ENCODE peak calls at places on chromosomes 6 and 20, in ten cellular contexts. C is epithelial cell of esophagus, Y is sigmoid colon, Z is left ventricle myocardium inferior, T is hepatocyte, X is brain microvascular endothelial cell, N is foreskin fibroblast, U is A673, S is tibial nerve, H is prostate gland. D is an unnamed sample.

GRCh38 chr6:79421001-79421411 is 116.2 kb downstream of the LCA5 start:
- DNase-seq in C (peak; percentile 72), Y (no peak), Z (no peak), T (no peak), X (peak; percentile 80), N (peak; percentile 71), U (no peak), S (no peak), H (no peak), D (peak; percentile 22)

GRCh38 chr6:168364793-168365421 is 45.3 kb upstream of the DACT2 start:
- DNase-seq in C (no peak), Y (peak; percentile 67), Z (no peak), T (no peak), X (no peak), N (no peak), U (no peak), S (no peak), H (no peak), D (no peak)

GRCh38 chr6:125787791-125788190 is 3.0 kb upstream of the NCOA7 start:
- DNase-seq in C (peak; percentile 27), Y (no peak), Z (no peak), T (peak; percentile 32), X (no peak), N (no peak), U (no peak), S (no peak), H (no peak), D (peak; percentile 27)

GRCh38 chr20:3863317-3863716 is 16.7 kb downstream of the MAVS start:
- DNase-seq in C (no peak), Y (no peak), Z (no peak), T (no peak), X (no peak), N (no peak), U (no peak), S (no peak), H (no peak), D (no peak)

GRCh38 chr6:139636391-139636790 is 261.9 kb upstream of the CITED2 start:
- DNase-seq in C (peak; percentile 24), Y (no peak), Z (no peak), T (no peak), X (no peak), N (no peak), U (no peak), S (no peak), H (no peak), D (no peak)

GRCh38 chr6:149060985-149061760 is 256.3 kb upstream of the TAB2 start:
- DNase-seq in C (peak; percentile 77), Y (no peak), Z (no peak), T (peak; percentile 66), X (peak; percentile 85), N (no peak), U (no peak), S (no peak), H (no peak), D (peak; percentile 90)

GRCh38 chr6:28657756-28658465 is 132.2 kb downstream of the GPX5 start:
- DNase-seq in C (peak; percentile 65), Y (no peak), Z (no peak), T (peak; percentile 80), X (peak; percentile 53), N (peak; percentile 49), U (peak; percentile 81), S (peak; percentile 33), H (no peak), D (peak; percentile 70)

GRCh38 chr6:42136508-42137191 is 5.8 kb downstream of the C6orf132 start:
- DNase-seq in C (peak; percentile 85), Y (no peak), Z (no peak), T (peak; percentile 76), X (peak; percentile 76), N (peak; percentile 64), U (peak; percentile 64), S (no peak), H (no peak), D (peak; percentile 74)

GRCh38 chr6:141140905-141141304 is 991.8 kb upstream of the GJE1 start:
- DNase-seq in C (no peak), Y (no peak), Z (no peak), T (no peak), X (no peak), N (no peak), U (no peak), S (no peak), H (no peak), D (no peak)

GRCh38 chr6:141139461-141139860 is 993.3 kb upstream of the GJE1 start:
- DNase-seq in C (no peak), Y (no peak), Z (no peak), T (no peak), X (no peak), N (no peak), U (no peak), S (no peak), H (no peak), D (no peak)

DNA sequence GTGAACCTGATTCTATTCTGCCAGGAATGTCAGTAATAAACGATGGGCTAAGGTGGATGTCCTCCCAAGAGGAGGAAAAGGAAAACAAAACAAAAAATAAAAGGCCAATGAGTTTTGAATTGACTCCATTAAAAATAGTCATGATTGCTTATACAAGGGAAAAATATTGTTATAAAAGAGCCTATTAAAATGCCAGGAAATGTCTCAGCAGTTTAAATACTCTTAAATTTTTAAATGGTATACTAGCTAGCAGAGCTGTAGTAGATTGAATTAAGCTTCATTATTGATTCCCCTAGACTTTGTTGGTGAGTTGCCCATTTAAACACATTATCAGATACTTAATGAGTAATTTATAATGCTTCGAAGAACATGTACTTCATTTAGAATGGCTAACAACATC is 990.9 kb upstream of the GJE1 start:
- DNase-seq in C (no peak), Y (no peak), Z (no peak), T (no peak), X (no peak), N (no peak), U (no peak), S (no peak), H (no peak), D (no peak)
- H3K4me3 ChIP-seq in C (no peak overlapping the region), Y (no peak overlapping the region), Z (no peak overlapping the region), T (no peak overlapping the region), X (no peak overlapping the region), N (no peak overlapping the region), U (no peak overlapping the region), S (no peak overlapping the region), H (no peak overlapping the region), D (no peak overlapping the region)

DNA sequence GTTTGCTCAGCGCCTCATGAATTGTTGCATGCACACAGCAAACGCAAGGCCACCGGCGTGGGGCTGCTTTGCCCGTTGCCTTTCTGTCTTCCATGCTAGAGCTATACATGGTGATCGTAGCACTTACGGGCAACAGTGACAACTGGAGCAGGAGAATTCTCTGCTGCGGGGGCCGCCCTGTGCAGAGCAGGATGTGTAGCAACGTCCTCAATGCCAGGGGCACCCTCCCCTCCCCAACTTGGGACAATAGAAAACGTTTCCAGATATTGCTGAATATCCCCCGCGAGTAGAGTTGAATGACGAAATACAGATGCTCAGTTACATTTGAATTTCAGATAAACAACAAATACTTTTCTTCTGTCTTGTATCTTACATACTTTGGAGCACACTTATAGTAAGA is 198.7 kb downstream of the TFAP2C start:
- DNase-seq in C (no peak), Y (peak; percentile 70), Z (no peak), T (no peak), X (no peak), N (peak; percentile 23), U (no peak), S (no peak), H (no peak), D (no peak)
- TF ChIP-seq CTCF in C (no peak), Y (no peak), Z (no peak), T (no peak), X (no peak), N (no peak), U (no peak), S (no peak), H (no peak), D (no peak)

GRCh38 chr6:6885521-6886088 is 222.2 kb upstream of the RREB1 start:
- DNase-seq in C (no peak), Y (peak; percentile 73), Z (peak; percentile 47), T (no peak), X (no peak), N (no peak), U (no peak), S (peak; percentile 61), H (no peak), D (no peak)
- H3K4me3 ChIP-seq in C (no peak overlapping the region), Y (no peak overlapping the region), Z (peak overlapping the region; percentile 2), T (no peak overlapping the region), X (no peak overlapping the region), N (no peak overlapping the region), U (no peak overlapping the region), S (no peak overlapping the region), H (no peak overlapping the region), D (no peak overlapping the region)

GRCh38 chr6:85451586-85452306 is 1.9 kb downstream of the NT5E start:
- DNase-seq in C (no peak), Y (no peak), Z (no peak), T (no peak), X (no peak), N (no peak), U (no peak), S (no peak), H (no peak), D (no peak)

GRCh38 chr6:85449388-85449817 is 480 bp upstream of the NT5E start:
- DNase-seq in C (peak; percentile 68), Y (peak; percentile 75), Z (no peak), T (no peak), X (peak; percentile 85), N (peak; percentile 87), U (peak; percentile 82), S (peak; percentile 49), H (no peak), D (peak; percentile 94)

GRCh38 chr6:85449818-85450577 is at the start of gene NT5E:
- DNase-seq in C (peak; percentile 70), Y (peak; percentile 87), Z (peak; percentile 74), T (peak; percentile 59), X (peak; percentile 63), N (peak; percentile 91), U (peak; percentile 83), S (peak; percentile 57), H (peak; percentile 17), D (peak; percentile 90)

GRCh38 chr6:85452441-85452881 is 2.6 kb downstream of the NT5E start:
- DNase-seq in C (peak; percentile 53), Y (no peak), Z (no peak), T (no peak), X (peak; percentile 46), N (peak; percentile 80), U (no peak), S (no peak), H (no peak), D (peak; percentile 80)

GRCh38 chr6:85450578-85450884 is 648 bp downstream of the NT5E start:
- DNase-seq in C (no peak), Y (no peak), Z (no peak), T (no peak), X (no peak), N (no peak), U (no peak), S (peak; percentile 33), H (no peak), D (no peak)
- TF ChIP-seq CTCF in C (no peak), Y (no peak), Z (no peak), T (no peak), X (peak; percentile 19), N (no peak), U (peak; percentile 3), S (no peak), H (no peak), D (no peak)